ENCODE peak calls at places on chromosomes 1 and 21, in five cellular contexts. X, D, Q, J and K are unnamed samples.

GRCh38 chr1:39409055-39409816 is 82.2 kb upstream of the BMP8A start:
- DNase-seq in X (peak), J (peak), Q (peak), D (no peak), K (no peak)

GRCh38 chr1:115437146-115437639 is 99.1 kb upstream of the NGF start:
- DNase-seq in J (no peak), Q (no peak), D (no peak), X (no peak), K (no peak)

GRCh38 chr21:34845521-34846213 is 176.9 kb downstream of the CLIC6 start:
- DNase-seq in Q (peak), D (peak), X (no peak), J (no peak), K (no peak)

GRCh38 chr1:9728451-9729295 is 77.1 kb downstream of the PIK3CD start:
- DNase-seq in X (peak), D (no peak), J (no peak), Q (no peak), K (no peak)

GRCh38 chr1:53731201-53731600 is 7.8 kb downstream of the GLIS1 start:
- DNase-seq in X (no peak), J (no peak), D (no peak), Q (no peak), K (no peak)

GRCh38 chr1:214492405-214493075 is 58.9 kb downstream of the PTPN14 start:
- DNase-seq in Q (no peak), D (no peak), X (no peak), J (no peak), K (no peak)

GRCh38 chr1:18938707-18939070 is 17.8 kb downstream of the IFFO2 start:
- DNase-seq in Q (no peak), D (no peak), J (no peak), X (no peak), K (no peak)

GRCh38 chr1:62045579-62045978 is 149.1 kb upstream of the L1TD1 start:
- DNase-seq in X (no peak), J (no peak), D (no peak), Q (no peak), K (no peak)

GRCh38 chr1:159084152-159084551 is 7.6 kb upstream of the AIM2 start:
- DNase-seq in J (no peak), Q (no peak), X (no peak), D (no peak), K (no peak)

GRCh38 chr1:3317456-3317855 is 137.0 kb upstream of the ARHGEF16 start:
- DNase-seq in D (no peak), X (no peak), J (no peak), Q (no peak), K (no peak)

GRCh38 chr1:203271018-203271743 is 34.1 kb upstream of the BTG2 start:
- DNase-seq in X (peak), D (peak), Q (peak), J (no peak), K (peak)

GRCh38 chr1:54407201-54407956 is 1.2 kb upstream of the SSBP3 start:
- DNase-seq in X (peak), Q (peak), D (peak), J (peak), K (no peak)

GRCh38 chr1:81217058-81217457 is 583.7 kb upstream of the ADGRL2 start:
- DNase-seq in D (no peak), Q (no peak), X (no peak), J (no peak), K (no peak)

GRCh38 chr1:214277704-214278635 is 3.0 kb upstream of the SMYD2 start:
- DNase-seq in Q (no peak), X (no peak), D (no peak), J (no peak), K (no peak)

GRCh38 chr1:175267716-175268416 is 75.3 kb upstream of the KIAA0040 start:
- DNase-seq in D (no peak), Q (no peak), J (no peak), X (no peak), K (no peak)

GRCh38 chr1:12650001-12650421 is 6.1 kb downstream of the AADACL4 start:
- DNase-seq in D (no peak), J (no peak), X (no peak), Q (peak), K (no peak)

GRCh38 chr21:33578959-33579542 is 9.4 kb downstream of the DONSON start:
- DNase-seq in Q (no peak), X (no peak), D (no peak), J (peak), K (no peak)

GRCh38 chr1:170732262-170732595 is 68.3 kb downstream of the PRRX1 start:
- DNase-seq in J (peak), Q (peak), D (no peak), X (no peak), K (no peak)

GRCh38 chr1:156510709-156511108 is 10.1 kb upstream of the MEF2D start:
- DNase-seq in D (peak), J (no peak), Q (no peak), X (no peak), K (no peak)

GRCh38 chr1:111190931-111191451 is 9.5 kb downstream of the DENND2D start:
- DNase-seq in J (peak), D (no peak), X (no peak), Q (peak), K (no peak)

GRCh38 chr1:219659682-219660081 is 46.8 kb upstream of the ZC3H11B start:
- DNase-seq in D (no peak), J (no peak), Q (peak), X (no peak), K (no peak)

GRCh38 chr1:237124856-237125462 is 83.0 kb downstream of the RYR2 start:
- DNase-seq in D (no peak), Q (no peak), J (no peak), X (no peak), K (no peak)

GRCh38 chr1:107786214-107786842 is 178.7 kb downstream of the VAV3 start:
- DNase-seq in D (no peak), Q (no peak), X (peak), J (no peak), K (no peak)

DNA sequence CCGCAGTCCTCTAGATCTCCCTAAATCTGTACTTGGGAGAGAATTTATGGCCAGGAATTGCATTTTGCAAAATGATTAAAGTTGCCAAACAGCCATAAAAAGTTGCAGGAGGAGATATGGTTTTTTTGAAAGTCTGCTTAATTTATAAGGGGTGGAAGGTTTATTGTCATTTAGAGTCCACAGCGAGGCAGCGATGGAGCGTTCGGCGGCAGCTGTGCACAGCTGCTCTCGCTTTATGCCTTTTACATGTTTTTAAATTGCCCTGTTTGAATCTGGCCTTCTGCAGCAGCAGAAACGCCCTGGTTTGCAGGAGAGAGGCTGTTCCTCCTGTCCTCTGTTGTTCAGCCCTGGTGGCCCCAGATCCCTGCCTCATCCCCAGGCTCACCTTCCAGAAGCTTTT is 144.9 kb upstream of the POU3F1 start:
- DNase-seq in X (no peak), D (no peak), Q (no peak), J (no peak), K (no peak)
- TF ChIP-seq CTCF in X (no peak), D (no peak), Q (no peak), J (no peak), K (no peak)

GRCh38 chr1:161864577-161864976 is 98.5 kb downstream of the ATF6 start:
- DNase-seq in X (no peak), D (no peak), J (no peak), Q (peak), K (no peak)
- TF ChIP-seq CTCF in X (peak), D (no peak), J (peak), Q (peak), K (peak)

DNA sequence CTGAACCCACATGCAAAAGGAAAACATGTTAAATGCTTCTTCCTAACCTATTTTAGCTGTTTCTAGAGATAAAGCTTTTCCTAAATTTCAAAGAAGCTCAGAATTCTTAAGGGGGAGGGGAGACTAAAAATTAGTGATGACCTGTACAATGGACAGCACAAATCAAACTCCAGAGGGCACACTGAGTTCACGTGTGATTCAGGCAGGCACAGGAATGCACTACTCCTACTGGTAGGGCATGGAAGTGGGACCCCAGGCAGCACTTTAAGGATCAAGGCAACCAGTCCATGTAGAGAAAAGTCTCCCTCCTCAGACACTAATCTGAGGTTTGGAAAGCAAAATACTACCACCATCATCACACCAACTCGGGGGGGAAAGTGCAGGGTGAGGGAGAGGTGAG is 31.3 kb upstream of the CLCA4 start:
- DNase-seq in X (no peak), D (no peak), J (no peak), Q (no peak), K (no peak)
- TF ChIP-seq CTCF in X (no peak), D (no peak), J (no peak), Q (peak), K (peak)

DNA sequence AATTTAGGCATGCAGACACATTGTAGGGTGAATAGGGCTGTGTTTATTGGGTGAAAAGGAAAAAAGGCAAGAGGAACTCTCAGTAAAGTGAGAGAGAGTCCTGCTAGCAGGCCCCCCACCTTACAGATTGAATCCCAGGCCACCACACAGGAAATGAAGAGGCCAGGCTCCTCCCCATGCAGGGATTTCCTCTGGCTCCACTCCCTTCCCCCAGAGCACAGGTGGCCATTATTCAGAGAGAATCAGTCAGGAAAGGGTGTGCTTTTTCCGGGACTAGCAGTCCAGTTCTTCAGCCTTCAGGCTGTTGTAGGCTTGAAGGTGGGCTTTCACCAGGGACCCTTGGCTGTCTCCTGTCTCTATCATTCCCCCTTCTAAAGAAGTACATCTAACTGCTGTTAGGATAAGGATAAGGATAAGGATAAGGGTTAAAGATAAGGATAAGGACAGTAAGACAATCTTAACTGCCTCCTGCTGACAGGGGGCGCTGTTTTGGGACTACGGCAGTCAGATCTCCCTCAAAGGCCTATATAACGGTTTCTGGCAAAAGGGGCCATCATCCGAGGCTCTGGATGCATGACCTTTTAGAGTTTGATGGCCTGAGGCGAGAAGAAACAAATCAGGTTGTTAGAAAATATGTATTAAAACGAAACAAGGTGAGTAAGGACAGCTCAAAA is 26.3 kb downstream of the ZNF648 start:
- DNase-seq in Q (no peak), X (no peak), J (no peak), D (no peak), K (no peak)
- TF ChIP-seq CTCF in Q (no peak), X (peak), J (no peak), D (no peak), K (peak)

GRCh38 chr21:36104306-36105300 is 30.3 kb upstream of the CBR3 start:
- DNase-seq in X (peak), D (no peak), Q (peak), J (no peak), K (peak)
- TF ChIP-seq CTCF in X (peak), D (no peak), Q (peak), J (peak), K (peak)